ENCODE peak calls at places on chromosomes 6 and 20, in five cellular contexts. U is bronchial epithelial cell; Z is endothelial cell of umbilical vein; Y is CD4-positive, alpha-beta T cell; N is AG04450. X is an unnamed sample.
A peak's percentile ranks its signal among the peaks of the same experiment; 100 is the strongest.

GRCh38 chr6:53925891-53926290 is 131.1 kb downstream of the LRRC1 start:
- DNase-seq in U (no peak), Z (no peak), N (no peak), Y (no peak), X (no peak)

GRCh38 chr6:95387845-95388244 is 189.5 kb upstream of the MANEA start:
- DNase-seq in U (no peak), Z (no peak), N (no peak), Y (no peak), X (no peak)

GRCh38 chr6:170074907-170075306 is 216.0 kb downstream of the DLL1 start:
- DNase-seq in N (no peak), Z (no peak), Y (no peak), U (no peak), X (no peak)

GRCh38 chr6:18293192-18293904 is 29.0 kb upstream of the DEK start:
- DNase-seq in Y (no peak), N (no peak), Z (no peak), U (peak; percentile 15), X (no peak)

GRCh38 chr6:167683028-167683862 is 143.5 kb upstream of the AFDN start:
- DNase-seq in N (no peak), Y (no peak), U (peak; percentile 15), Z (peak; percentile 94), X (no peak)

GRCh38 chr6:77462359-77463307 is 658 bp downstream of the HTR1B start:
- DNase-seq in Y (no peak), N (no peak), Z (peak; percentile 85), U (no peak), X (no peak)

GRCh38 chr6:28981833-28982475 is 23.2 kb downstream of the ZNF311 start:
- DNase-seq in Y (peak; percentile 60), Z (peak; percentile 94), N (peak; percentile 77), U (peak; percentile 87), X (peak; percentile 62)

GRCh38 chr6:13260116-13260598 is 68.2 kb downstream of the TBC1D7 start:
- DNase-seq in Z (no peak), U (no peak), N (no peak), Y (no peak), X (no peak)

GRCh38 chr6:108732101-108732870 is 115.9 kb upstream of the ARMC2 start:
- DNase-seq in Y (no peak), N (no peak), Z (no peak), U (peak; percentile 90), X (no peak)

GRCh38 chr20:32183947-32184635 is 23.5 kb downstream of the PLAGL2 start:
- DNase-seq in Z (no peak), U (no peak), Y (no peak), N (no peak), X (no peak)

GRCh38 chr6:18379376-18380117 is 7.6 kb upstream of the RNF144B start:
- DNase-seq in Y (no peak), U (no peak), N (no peak), Z (no peak), X (no peak)

GRCh38 chr6:53634184-53634631 is 31.3 kb downstream of the KLHL31 start:
- DNase-seq in N (no peak), U (no peak), Y (no peak), Z (no peak), X (no peak)

GRCh38 chr20:46408281-46408731 is 1.9 kb upstream of the ELMO2 start:
- DNase-seq in N (no peak), Y (no peak), U (peak; percentile 59), Z (no peak), X (no peak)

GRCh38 chr6:28433119-28433518 is 10.2 kb downstream of the ZSCAN23 start:
- DNase-seq in N (no peak), Y (no peak), Z (no peak), U (no peak), X (no peak)

GRCh38 chr6:170093658-170094596 is 197.0 kb downstream of the DLL1 start:
- DNase-seq in U (no peak), Y (no peak), Z (no peak), N (no peak), X (no peak)

GRCh38 chr6:129774697-129775447 is 64.9 kb upstream of the ARHGAP18 start:
- DNase-seq in Y (peak; percentile 10), N (peak; percentile 52), U (peak; percentile 70), Z (peak; percentile 76), X (peak; percentile 34)

GRCh38 chr6:12851123-12851695 is 134.6 kb downstream of the PHACTR1 start:
- DNase-seq in N (no peak), Y (no peak), Z (no peak), U (peak; percentile 58), X (no peak)

GRCh38 chr20:6053776-6054688 is at the start of gene LRRN4:
- DNase-seq in N (no peak), Z (no peak), U (peak; percentile 89), Y (no peak), X (no peak)

GRCh38 chr6:167245586-167245985 is 45.5 kb upstream of the UNC93A start:
- DNase-seq in Z (no peak), Y (no peak), U (no peak), N (no peak), X (no peak)

GRCh38 chr6:84103029-84103428 is 69.5 kb downstream of the MRAP2 start:
- DNase-seq in Y (no peak), U (no peak), N (no peak), Z (no peak), X (no peak)

GRCh38 chr6:37587776-37588744 is 88.4 kb upstream of the CCDC167 start:
- DNase-seq in Y (no peak), Z (no peak), N (no peak), U (no peak), X (no peak)

GRCh38 chr20:25270829-25271251 is 23.0 kb downstream of the PYGB start:
- DNase-seq in Z (no peak), N (no peak), U (no peak), Y (no peak), X (no peak)

GRCh38 chr6:11007715-11008608 is 36.1 kb downstream of the ELOVL2 start:
- DNase-seq in N (no peak), U (peak; percentile 88), Y (no peak), Z (peak; percentile 2), X (no peak)

GRCh38 chr6:3247255-3248146 is 11.2 kb upstream of the PSMG4 start:
- DNase-seq in Z (peak; percentile 50), N (peak; percentile 87), Y (no peak), U (peak; percentile 37), X (no peak)

DNA sequence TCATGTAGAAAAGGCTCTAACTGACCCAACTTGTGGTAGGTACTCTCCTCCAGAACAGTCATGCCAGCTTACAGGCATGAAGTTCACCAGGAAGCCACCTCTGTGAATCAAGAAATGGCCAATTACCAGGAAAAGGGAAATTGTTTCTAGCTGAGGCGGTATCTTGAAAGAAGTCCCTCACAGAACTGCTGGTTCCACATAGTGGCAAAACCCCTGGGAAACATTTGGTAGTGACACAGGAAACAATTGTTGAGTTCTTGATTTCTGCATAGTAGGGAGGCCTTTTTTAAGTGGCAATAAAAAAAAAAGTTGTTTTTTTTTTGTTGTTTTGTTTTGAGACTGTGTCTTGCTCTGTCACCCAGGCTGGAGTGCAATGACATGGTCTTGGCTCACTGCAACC is 3.5 kb upstream of the ZHX3 start:
- DNase-seq in N (no peak), Y (no peak), U (no peak), Z (no peak), X (no peak)
- TF ChIP-seq CTCF in N (no peak), Y (no peak), U (no peak), Z (no peak), X (no peak)

GRCh38 chr20:17379651-17380050 is 151.5 kb downstream of the BFSP1 start:
- DNase-seq in N (no peak), U (no peak), Y (no peak), Z (no peak), X (no peak)
- TF ChIP-seq CTCF in N (no peak), U (no peak), Y (no peak), Z (no peak), X (no peak)

DNA sequence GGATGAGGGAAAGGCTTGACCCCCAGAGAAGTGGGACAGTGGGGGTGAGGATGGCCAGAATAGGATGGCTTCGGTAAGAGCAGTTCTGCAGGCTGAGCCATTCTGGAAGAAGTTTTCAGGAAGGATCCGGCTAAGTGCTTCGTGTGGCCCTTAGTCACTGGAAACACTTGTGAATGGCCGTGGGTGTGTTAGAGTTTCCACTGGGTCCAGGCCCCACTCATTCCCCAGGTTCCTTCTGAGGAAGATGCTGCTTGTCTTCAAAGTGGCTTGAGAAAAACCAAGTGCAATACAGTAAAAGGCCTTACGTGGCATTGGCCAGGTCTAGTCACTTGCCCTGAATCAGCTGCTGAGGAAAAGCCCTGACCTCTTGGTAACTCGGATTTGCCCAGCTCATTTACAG is 27.9 kb downstream of the MANBAL start:
- DNase-seq in Z (no peak), N (no peak), Y (no peak), U (no peak), X (no peak)
- TF ChIP-seq CTCF in Z (no peak), N (no peak), Y (no peak), U (no peak), X (no peak)

GRCh38 chr6:137656735-137657134 is 162.5 kb upstream of the OLIG3 start:
- DNase-seq in U (no peak), Z (no peak), N (no peak), Y (no peak), X (no peak)
- TF ChIP-seq CTCF in U (no peak), Z (no peak), N (no peak), Y (no peak), X (no peak)

GRCh38 chr20:9503530-9504251 is 10.7 kb upstream of the LAMP5 start:
- DNase-seq in Z (no peak), Y (no peak), U (peak; percentile 2), N (no peak), X (no peak)
- TF ChIP-seq CTCF in Z (no peak), Y (no peak), U (no peak), N (no peak), X (no peak)

GRCh38 chr20:17941087-17941825 is 27.3 kb downstream of the SNX5 start:
- DNase-seq in Y (no peak), N (no peak), Z (no peak), U (no peak), X (no peak)
- TF ChIP-seq CTCF in Y (no peak), N (no peak), Z (no peak), U (no peak), X (no peak)

GRCh38 chr6:72206606-72207005 is 320.3 kb downstream of the RIMS1 start:
- DNase-seq in Y (no peak), Z (no peak), N (no peak), U (no peak), X (no peak)
- TF ChIP-seq CTCF in Y (no peak), Z (no peak), N (no peak), U (no peak), X (no peak)

X was measured in GM10248.